ENCODE peak calls at places on chromosomes 7 and 10, in four cellular contexts. G is HepG2, C is K562, J is GM12891. H is an unnamed sample.

GRCh38 chr10:91247360-91248111 is 27.1 kb downstream of the PCGF5 start:
- DNase-seq in C (no peak), G (no peak), J (no peak), H (no peak)

GRCh38 chr10:74177140-74177677 is 26.2 kb downstream of the ADK start:
- DNase-seq in J (peak; percentile 21), C (peak; percentile 58), G (peak; percentile 81), H (no peak)

GRCh38 chr7:133770863-133771492 is 356.2 kb upstream of the LRGUK start:
- DNase-seq in G (peak; percentile 68), J (no peak), C (no peak), H (no peak)

GRCh38 chr7:74587435-74588126 is 69.9 kb upstream of the GTF2I start:
- DNase-seq in G (no peak), J (peak; percentile 56), C (peak; percentile 67), H (peak; percentile 71)

GRCh38 chr10:110426294-110427153 is 71.2 kb upstream of the DUSP5 start:
- DNase-seq in J (no peak), C (no peak), G (no peak), H (no peak)

GRCh38 chr10:77832243-77832642 is 94.3 kb downstream of the DLG5 start:
- DNase-seq in C (no peak), G (no peak), J (no peak), H (no peak)

GRCh38 chr7:107355616-107356015 is 114.2 kb upstream of the GPR22 start:
- DNase-seq in J (no peak), G (no peak), C (no peak), H (no peak)

GRCh38 chr10:78850611-78851010 is 218.2 kb upstream of the ZMIZ1 start:
- DNase-seq in G (no peak), C (no peak), J (no peak), H (no peak)

GRCh38 chr10:94363251-94363565 is 469 bp upstream of the NOC3L start:
- DNase-seq in C (no peak), G (no peak), J (no peak), H (no peak)

GRCh38 chr10:118966131-118967125 is 63.1 kb upstream of the NANOS1 start:
- DNase-seq in J (no peak), C (no peak), G (no peak), H (no peak)

GRCh38 chr10:66836057-66836456 is 89.8 kb upstream of the LRRTM3 start:
- DNase-seq in J (no peak), C (no peak), G (no peak), H (no peak)

GRCh38 chr7:70717553-70718248 is 414.2 kb upstream of the GALNT17 start:
- DNase-seq in C (no peak), G (no peak), J (no peak), H (no peak)

GRCh38 chr7:120860151-120860550 is 2.2 kb upstream of the TSPAN12 start:
- DNase-seq in C (no peak), G (no peak), J (no peak), H (no peak)

GRCh38 chr10:116469437-116469836 is 41.8 kb downstream of the PNLIPRP3 start:
- DNase-seq in G (no peak), J (no peak), C (no peak), H (no peak)

GRCh38 chr7:121480058-121480457 is 84.0 kb upstream of the FAM3C start:
- DNase-seq in C (no peak), G (peak; percentile 7), J (no peak), H (no peak)

GRCh38 chr10:115092555-115093285 is 445 bp upstream of the ATRNL1 start:
- DNase-seq in G (no peak), J (peak; percentile 57), C (no peak), H (peak; percentile 51)

GRCh38 chr10:2202401-2202800 is 465.1 kb upstream of the ADARB2 start:
- DNase-seq in J (no peak), G (no peak), C (no peak), H (no peak)

GRCh38 chr7:112449353-112449752 is 907 bp upstream of the IFRD1 start:
- DNase-seq in G (peak; percentile 60), C (peak; percentile 49), J (no peak), H (no peak)

GRCh38 chr7:68321076-68321639 is 1277.1 kb upstream of the AUTS2 start:
- DNase-seq in C (no peak), J (no peak), G (no peak), H (no peak)

GRCh38 chr7:107697246-107698044 is 36.8 kb downstream of the SLC26A4 start:
- DNase-seq in J (no peak), G (no peak), C (no peak), H (no peak)

GRCh38 chr7:113143486-113144257 is 25.3 kb upstream of the SMIM30 start:
- DNase-seq in G (no peak), J (no peak), C (no peak), H (no peak)

GRCh38 chr10:69851306-69851705 is 49.6 kb downstream of the COL13A1 start:
- DNase-seq in J (no peak), C (no peak), G (no peak), H (no peak)

GRCh38 chr10:127041561-127041960 is 136.3 kb downstream of the DOCK1 start:
- DNase-seq in J (no peak), C (no peak), G (no peak), H (no peak)

GRCh38 chr10:93445978-93446720 is 36.0 kb downstream of the MYOF start:
- DNase-seq in G (no peak), C (no peak), J (no peak), H (no peak)

GRCh38 chr10:66176772-66177171 is 749.1 kb upstream of the LRRTM3 start:
- DNase-seq in C (no peak), G (no peak), J (no peak), H (no peak)

GRCh38 chr7:85734823-85735222 is 548.0 kb upstream of the SEMA3D start:
- DNase-seq in J (no peak), G (no peak), C (no peak), H (no peak)

GRCh38 chr10:53487019-53487983 is 714.7 kb upstream of the MBL2 start:
- DNase-seq in J (no peak), C (no peak), G (no peak), H (no peak)

GRCh38 chr10:32059472-32059871 is 3.2 kb upstream of the KIF5B start:
- DNase-seq in G (peak; percentile 87), C (no peak), J (no peak), H (no peak)

GRCh38 chr7:30313348-30313747 is 29.0 kb downstream of the ZNRF2 start:
- DNase-seq in C (no peak), J (no peak), G (no peak), H (no peak)

GRCh38 chr7:137634356-137634755 is 212.4 kb downstream of the DGKI start:
- DNase-seq in J (no peak), C (no peak), G (no peak), H (no peak)

GRCh38 chr7:2832441-2832840 is 11.7 kb downstream of the GNA12 start:
- DNase-seq in C (no peak), J (no peak), G (no peak), H (no peak)

GRCh38 chr7:102055181-102055976 is 231.3 kb upstream of the SH2B2 start:
- DNase-seq in C (no peak), J (no peak), G (no peak), H (no peak)
- TF ChIP-seq POLR2A in C (no peak), J (no peak), G (no peak), H (no peak)

GRCh38 chr10:11757452-11757819 is 15.3 kb downstream of the ECHDC3 start:
- DNase-seq in G (peak; percentile 93), C (peak; percentile 38), J (no peak), H (no peak)

GRCh38 chr10:11755512-11756247 is 13.5 kb downstream of the ECHDC3 start:
- DNase-seq in G (no peak), J (no peak), C (no peak), H (no peak)

GRCh38 chr10:11756766-11757315 is 14.7 kb downstream of the ECHDC3 start:
- DNase-seq in J (no peak), C (no peak), G (no peak), H (no peak)

GRCh38 chr10:11754180-11754579 is 12.0 kb downstream of the ECHDC3 start:
- DNase-seq in J (no peak), G (no peak), C (no peak), H (no peak)

GRCh38 chr10:11754620-11755019 is 12.4 kb downstream of the ECHDC3 start:
- DNase-seq in G (no peak), J (no peak), C (no peak), H (no peak)
- TF ChIP-seq TAF1 in G (no peak), J (no peak), C (no peak), H (no peak)

GRCh38 chr10:72106896-72107295 is 18.5 kb upstream of the SPOCK2 start:
- DNase-seq in C (no peak), G (no peak), J (no peak), H (no peak)
- TF ChIP-seq POLR2AphosphoS5 in C (no peak), G (no peak), J (no peak), H (no peak)

DNA sequence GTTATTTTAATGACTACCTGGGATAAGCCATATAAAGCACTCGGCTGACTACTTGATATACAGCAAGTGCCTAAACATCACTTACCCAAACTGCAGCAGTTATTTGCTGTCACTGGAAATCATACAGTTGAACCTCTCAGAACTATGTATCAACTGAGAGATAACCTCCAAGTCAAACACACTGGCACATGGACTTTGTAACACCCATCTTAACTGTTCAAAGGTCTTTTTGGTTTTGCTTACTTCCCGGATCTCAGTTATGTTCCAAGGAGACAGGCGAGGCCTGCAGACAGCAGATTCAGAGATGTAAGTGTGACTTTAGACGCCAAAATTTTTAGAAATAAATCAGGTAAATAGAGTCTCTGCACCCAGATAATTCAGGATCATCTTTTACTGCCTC is 34.6 kb upstream of the DAGLB start:
- DNase-seq in G (peak; percentile 82), C (no peak), J (no peak), H (no peak)
- TF ChIP-seq POLR2A in G (peak; percentile 29), C (no peak), J (no peak), H (no peak)

DNA sequence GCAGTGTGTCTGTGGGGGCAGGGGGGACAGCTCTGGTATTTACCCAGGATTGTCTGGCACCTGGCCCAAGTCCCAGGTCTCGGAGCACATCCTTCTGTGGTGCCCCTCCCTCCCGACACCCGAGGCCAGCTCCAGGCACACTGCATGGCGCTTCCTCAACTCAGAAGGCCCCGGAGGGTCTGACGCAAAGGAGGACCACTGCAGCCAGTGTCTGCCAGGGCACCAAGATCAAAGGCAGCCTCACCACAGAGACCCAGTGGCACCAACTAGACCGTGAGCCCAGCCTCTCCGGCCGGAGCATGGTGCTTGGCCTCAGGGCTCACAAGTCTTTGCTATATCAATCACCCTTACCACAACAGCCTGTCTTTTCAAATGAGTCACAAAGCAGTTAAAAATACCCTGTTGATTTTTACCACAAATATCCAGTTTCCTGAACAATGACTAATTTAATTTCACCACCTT is 99.3 kb upstream of the DDC start:
- DNase-seq in G (no peak), J (no peak), C (no peak), H (peak; percentile 41)
- TF ChIP-seq TAF1 in G (no peak), J (no peak), C (no peak), H (no peak)